ENCODE peak calls at places on chromosomes 12 and 14, in six cellular contexts. Z, C, T, B, F and E are unnamed samples.

GRCh38 chr14:102223682-102224081 is 81.3 kb downstream of the MOK start:
- DNase-seq in Z (no peak), C (no peak), T (no peak), B (no peak), F (no peak), E (no peak)

GRCh38 chr14:52254086-52254485 is 13.4 kb upstream of the PTGDR start:
- DNase-seq in Z (no peak), C (no peak), T (no peak), B (no peak), F (no peak), E (no peak)

GRCh38 chr12:114668151-114668891 is 15.7 kb downstream of the TBX3 start:
- DNase-seq in Z (peak; percentile 73), C (no peak), T (peak; percentile 96), B (peak; percentile 91), F (peak; percentile 92), E (peak; percentile 83)

GRCh38 chr14:75053396-75054289 is 2.4 kb upstream of the MLH3 start:
- DNase-seq in Z (no peak), C (no peak), T (no peak), B (no peak), F (peak; percentile 59), E (no peak)

GRCh38 chr14:93049867-93050331 is 65.8 kb downstream of the ITPK1 start:
- DNase-seq in Z (peak; percentile 16), C (no peak), T (no peak), B (no peak), F (no peak), E (no peak)

GRCh38 chr14:77151918-77152588 is 10.5 kb upstream of the ZDHHC22 start:
- DNase-seq in Z (no peak), C (no peak), T (no peak), B (no peak), F (no peak), E (no peak)

GRCh38 chr12:72493390-72493789 is 221.2 kb downstream of the TRHDE start:
- DNase-seq in Z (no peak), C (no peak), T (no peak), B (no peak), F (no peak), E (no peak)

GRCh38 chr12:124303579-124304313 is 8.9 kb downstream of the RFLNA start:
- DNase-seq in Z (no peak), C (no peak), T (no peak), B (no peak), F (no peak), E (no peak)

GRCh38 chr12:15231493-15231892 is 10.3 kb upstream of the RERG start:
- DNase-seq in Z (no peak), C (no peak), T (no peak), B (no peak), F (no peak), E (no peak)

GRCh38 chr12:1531160-1531653 is 63.2 kb downstream of the FBXL14 start:
- DNase-seq in Z (no peak), C (no peak), T (no peak), B (peak; percentile 68), F (no peak), E (no peak)

GRCh38 chr14:74964787-74965769 is 9.7 kb upstream of the PGF start:
- DNase-seq in Z (no peak), C (no peak), T (no peak), B (no peak), F (no peak), E (no peak)

GRCh38 chr12:118120579-118121363 is 15.2 kb upstream of the PEBP1 start:
- DNase-seq in Z (peak; percentile 76), C (peak; percentile 44), T (peak; percentile 84), B (no peak), F (peak; percentile 84), E (peak; percentile 32)

GRCh38 chr12:69655616-69656336 is 43.3 kb downstream of the BEST3 start:
- DNase-seq in Z (no peak), C (peak; percentile 56), T (peak; percentile 62), B (no peak), F (no peak), E (peak; percentile 88)

GRCh38 chr12:2557589-2557988 is 237.2 kb upstream of the FKBP4 start:
- DNase-seq in Z (no peak), C (no peak), T (no peak), B (no peak), F (no peak), E (no peak)

GRCh38 chr12:27751386-27752047 is 28.5 kb upstream of the KLHL42 start:
- DNase-seq in Z (no peak), C (no peak), T (peak; percentile 30), B (peak; percentile 69), F (no peak), E (peak; percentile 93)

GRCh38 chr14:102262894-102263462 is 42.0 kb downstream of the MOK start:
- DNase-seq in Z (no peak), C (no peak), T (no peak), B (peak; percentile 88), F (no peak), E (peak; percentile 89)

GRCh38 chr12:124915249-124916236 is 1.1 kb upstream of the UBC start:
- DNase-seq in Z (peak; percentile 63), C (no peak), T (peak; percentile 71), B (no peak), F (no peak), E (peak; percentile 68)

GRCh38 chr12:121858662-121859572 is at the start of gene HPD:
- DNase-seq in Z (peak; percentile 66), C (peak; percentile 41), T (peak; percentile 73), B (no peak), F (peak; percentile 89), E (peak; percentile 33)

GRCh38 chr14:57818511-57818910 is 47.4 kb downstream of the SLC35F4 start:
- DNase-seq in Z (no peak), C (no peak), T (no peak), B (no peak), F (no peak), E (no peak)

GRCh38 chr14:99360774-99361595 is 89.0 kb upstream of the BCL11B start:
- DNase-seq in Z (no peak), C (no peak), T (no peak), B (no peak), F (no peak), E (no peak)

GRCh38 chr14:68757618-68758081 is 35.2 kb downstream of the ZFP36L1 start:
- DNase-seq in Z (peak; percentile 27), C (no peak), T (peak; percentile 35), B (no peak), F (peak; percentile 73), E (no peak)

GRCh38 chr12:96170328-96170727 is 23.8 kb upstream of the ELK3 start:
- DNase-seq in Z (no peak), C (no peak), T (no peak), B (no peak), F (no peak), E (no peak)

GRCh38 chr12:39805651-39806050 is 186.0 kb upstream of the ABCD2 start:
- DNase-seq in Z (no peak), C (no peak), T (no peak), B (no peak), F (no peak), E (no peak)

GRCh38 chr12:111314949-111315539 is 53.9 kb downstream of the PHETA1 start:
- DNase-seq in Z (no peak), C (no peak), T (no peak), B (no peak), F (peak; percentile 46), E (no peak)

GRCh38 chr12:113537751-113538087 is 66.0 kb upstream of the LHX5 start:
- DNase-seq in Z (no peak), C (no peak), T (no peak), B (no peak), F (no peak), E (peak; percentile 17)

GRCh38 chr12:7929069-7929792 is 6.8 kb downstream of the SLC2A3 start:
- DNase-seq in Z (no peak), C (no peak), T (no peak), B (no peak), F (no peak), E (no peak)

DNA sequence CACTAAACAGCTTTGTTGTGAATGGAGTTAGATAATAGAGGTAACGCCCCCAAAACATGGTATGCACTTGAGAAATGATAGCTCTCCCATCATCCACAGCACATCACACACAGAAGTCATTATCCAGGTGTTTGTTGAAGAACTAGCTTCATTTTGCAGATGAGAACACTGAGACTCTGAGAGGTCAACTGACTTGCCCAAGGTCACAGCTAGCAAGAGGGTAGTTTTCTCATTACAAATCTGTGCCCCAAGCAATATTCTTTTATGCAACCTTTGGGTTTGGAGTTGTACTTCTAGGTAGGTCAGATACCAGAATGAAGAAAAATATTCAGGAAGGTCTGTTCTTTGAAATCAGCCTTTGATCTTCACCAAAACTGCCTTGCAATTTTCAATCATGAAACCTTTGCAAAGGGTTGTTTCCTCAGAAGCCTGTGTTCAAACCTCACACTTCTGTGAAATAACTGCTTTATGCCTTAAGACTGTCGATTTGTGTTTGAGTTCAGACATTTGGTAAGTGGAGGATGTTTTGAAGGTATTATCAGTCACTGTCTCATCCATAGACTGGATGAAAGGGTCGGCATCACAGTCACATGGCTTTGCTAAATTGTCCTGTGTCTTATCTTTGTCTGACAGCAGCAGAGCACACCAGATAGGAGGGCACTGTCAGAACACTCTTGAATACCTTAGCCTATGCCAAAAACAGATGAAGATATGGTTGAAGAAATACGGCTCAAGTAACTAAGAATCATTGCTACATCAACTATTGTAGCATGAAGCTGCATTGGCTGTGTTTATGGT is 233.2 kb upstream of the BTG1 start:
- DNase-seq in Z (no peak), C (no peak), T (no peak), B (no peak), F (no peak), E (no peak)
- H3K27ac ChIP-seq in Z (no peak overlapping the region), C (no peak overlapping the region), T (no peak overlapping the region), B (no peak overlapping the region), F (no peak overlapping the region), E (no peak overlapping the region)

DNA sequence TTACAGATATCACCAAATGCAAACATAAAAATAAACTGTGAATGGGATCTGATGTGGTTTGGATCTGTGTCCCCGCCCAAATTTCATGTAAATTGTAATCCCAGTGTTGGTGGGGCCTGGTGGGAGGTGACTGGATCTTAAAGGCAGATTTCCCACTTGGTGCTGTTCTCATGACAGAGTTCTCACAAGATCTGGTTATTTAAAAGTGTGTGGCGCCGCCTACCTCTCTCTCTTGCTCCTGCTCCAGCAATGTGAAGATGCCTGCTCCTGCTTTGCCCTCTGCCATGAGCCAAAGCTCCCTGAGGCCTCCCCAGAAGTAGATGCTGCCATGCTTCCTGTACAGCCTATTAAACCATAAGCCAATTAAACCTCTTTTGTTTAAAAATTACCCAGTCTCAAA is 47.8 kb downstream of the SLC25A21 start:
- DNase-seq in Z (no peak), C (no peak), T (peak; percentile 4), B (no peak), F (no peak), E (no peak)
- TF ChIP-seq CTCF in Z (no peak), C (no peak), T (no peak), B (peak; percentile 43), F (no peak), E (peak; percentile 45)

GRCh38 chr14:104728631-104729030 is 4.6 kb downstream of the ADSS1 start:
- DNase-seq in Z (no peak), C (no peak), T (no peak), B (no peak), F (no peak), E (no peak)
- H3K27me3 ChIP-seq in Z (no peaks in the 10 kb centered on the region), C (peaks cover 6% of the 10 kb centered on the region), T (no peaks in the 10 kb centered on the region), B (no peaks in the 10 kb centered on the region), F (no peaks in the 10 kb centered on the region), E (peaks cover 8% of the 10 kb centered on the region)

GRCh38 chr14:25820368-25820767 is 770.4 kb upstream of the STXBP6 start:
- DNase-seq in Z (no peak), C (no peak), T (no peak), B (no peak), F (no peak), E (no peak)
- H3K27ac ChIP-seq in Z (no peak overlapping the region), C (no peak overlapping the region), T (no peak overlapping the region), B (no peak overlapping the region), F (no peak overlapping the region), E (no peak overlapping the region)